ENCODE peak calls at places on chromosomes 16 and 17, in four cellular contexts. J, X, A and Y are unnamed samples.

GRCh38 chr16:11915644-11916523 is at the start of gene GSPT1:
- DNase-seq in A (peak), J (peak), X (peak), Y (peak)

GRCh38 chr17:39236981-39237441 is 11.3 kb upstream of the STAC2 start:
- DNase-seq in X (no peak), J (no peak), A (no peak), Y (no peak)

GRCh38 chr17:42675984-42676423 is 790 bp downstream of the PLEKHH3 start:
- DNase-seq in J (no peak), X (peak), A (peak), Y (peak)

GRCh38 chr17:45241315-45242011 is 19.8 kb downstream of the FMNL1 start:
- DNase-seq in X (no peak), A (no peak), J (no peak), Y (no peak)

GRCh38 chr16:52545157-52545543 is 1.8 kb downstream of the TOX3 start:
- DNase-seq in A (no peak), J (no peak), X (no peak), Y (no peak)

GRCh38 chr17:81844887-81845286 is 10.0 kb upstream of the PPP1R27 start:
- DNase-seq in J (no peak), A (no peak), X (no peak), Y (no peak)

GRCh38 chr16:28321700-28322411 is 29.5 kb downstream of the SBK1 start:
- DNase-seq in X (no peak), J (peak), A (peak), Y (no peak)

GRCh38 chr16:19116711-19117449 is 3.1 kb downstream of the ITPRIPL2 start:
- DNase-seq in J (no peak), A (peak), X (no peak), Y (peak)

GRCh38 chr16:78775161-78775561 is 675.7 kb downstream of the WWOX start:
- DNase-seq in A (no peak), X (no peak), J (no peak), Y (no peak)

GRCh38 chr17:2406903-2407790 is 6.3 kb upstream of the MNT start:
- DNase-seq in X (peak), A (peak), J (no peak), Y (peak)

GRCh38 chr17:50660042-50660886 is 25.6 kb downstream of the ABCC3 start:
- DNase-seq in A (peak), J (no peak), X (no peak), Y (peak)

GRCh38 chr16:4157376-4157825 is 41.2 kb upstream of the ADCY9 start:
- DNase-seq in J (no peak), A (no peak), X (no peak), Y (no peak)

GRCh38 chr16:51326131-51326856 is 175.2 kb upstream of the SALL1 start:
- DNase-seq in A (peak), X (no peak), J (no peak), Y (no peak)

GRCh38 chr17:54902017-54902416 is 1.4 kb downstream of the TOM1L1 start:
- DNase-seq in X (no peak), A (no peak), J (no peak), Y (no peak)

GRCh38 chr16:22787456-22788189 is 26.3 kb upstream of the HS3ST2 start:
- DNase-seq in J (no peak), X (no peak), A (peak), Y (no peak)

GRCh38 chr17:9767432-9767991 is 23.9 kb downstream of the DHRS7C start:
- DNase-seq in J (no peak), X (no peak), A (no peak), Y (no peak)

GRCh38 chr16:68332411-68333121 is 21.7 kb downstream of the PRMT7 start:
- DNase-seq in X (no peak), A (peak), J (no peak), Y (no peak)

GRCh38 chr17:64603987-64604386 is 58.1 kb downstream of the SMURF2 start:
- DNase-seq in J (no peak), A (no peak), X (no peak), Y (no peak)

GRCh38 chr16:4649744-4650442 is 25.3 kb downstream of the MGRN1 start:
- DNase-seq in A (no peak), X (no peak), J (no peak), Y (no peak)

GRCh38 chr16:73025506-73026131 is 22.3 kb downstream of the ZFHX3 start:
- DNase-seq in J (no peak), X (no peak), A (no peak), Y (no peak)

GRCh38 chr17:54494731-54495715 is 405.6 kb upstream of the TOM1L1 start:
- DNase-seq in J (no peak), A (no peak), X (no peak), Y (no peak)

GRCh38 chr17:67779098-67779672 is 46.1 kb upstream of the BPTF start:
- DNase-seq in J (no peak), A (peak), X (peak), Y (no peak)

GRCh38 chr17:57102122-57102521 is 17.1 kb downstream of the AKAP1 start:
- DNase-seq in A (no peak), X (no peak), J (no peak), Y (no peak)
- TF ChIP-seq CTCF in A (no peak), X (no peak), J (no peak), Y (no peak)

GRCh38 chr16:27239906-27240655 is 28.5 kb downstream of the NSMCE1 start:
- DNase-seq in X (no peak), J (no peak), A (peak), Y (no peak)

GRCh38 chr16:27242398-27242797 is 26.2 kb downstream of the NSMCE1 start:
- DNase-seq in X (no peak), A (no peak), J (no peak), Y (no peak)

GRCh38 chr16:27241658-27242057 is 26.9 kb downstream of the NSMCE1 start:
- DNase-seq in J (no peak), A (peak), X (no peak), Y (no peak)

GRCh38 chr16:27242868-27243590 is 25.5 kb downstream of the NSMCE1 start:
- DNase-seq in J (peak), X (no peak), A (peak), Y (peak)

DNA sequence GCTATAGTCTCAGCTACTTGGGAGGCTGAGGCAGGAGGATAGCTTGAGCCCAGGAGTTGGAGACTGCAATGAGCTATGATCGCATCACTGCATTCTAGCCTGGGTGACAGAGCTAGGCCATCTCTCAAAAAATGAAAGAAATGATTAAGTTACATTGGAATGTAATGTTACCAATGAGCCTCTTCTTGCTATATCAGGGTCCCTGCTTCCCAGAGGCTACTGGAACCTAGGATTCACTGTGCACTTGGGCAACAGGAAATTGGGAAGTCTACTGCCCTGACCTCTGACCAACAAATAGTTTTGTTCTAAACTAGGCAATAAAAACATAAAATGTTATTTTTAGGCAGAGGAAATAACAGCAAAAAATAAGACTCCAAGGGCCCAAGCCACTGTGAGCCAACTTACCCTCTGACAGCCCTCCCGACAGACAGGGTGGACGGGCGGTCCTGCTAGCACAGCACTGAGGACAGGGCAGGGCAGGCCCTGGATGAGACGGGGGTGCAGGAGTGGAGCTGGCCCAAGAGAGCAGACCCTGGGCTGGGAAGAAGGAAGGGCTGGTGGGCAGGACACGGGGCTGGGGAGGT is 27.5 kb downstream of the NSMCE1 start:
- DNase-seq in X (no peak), J (no peak), A (peak), Y (peak)
- H3K27ac ChIP-seq in X (no peak), J (no peak), A (peak), Y (peak)

DNA sequence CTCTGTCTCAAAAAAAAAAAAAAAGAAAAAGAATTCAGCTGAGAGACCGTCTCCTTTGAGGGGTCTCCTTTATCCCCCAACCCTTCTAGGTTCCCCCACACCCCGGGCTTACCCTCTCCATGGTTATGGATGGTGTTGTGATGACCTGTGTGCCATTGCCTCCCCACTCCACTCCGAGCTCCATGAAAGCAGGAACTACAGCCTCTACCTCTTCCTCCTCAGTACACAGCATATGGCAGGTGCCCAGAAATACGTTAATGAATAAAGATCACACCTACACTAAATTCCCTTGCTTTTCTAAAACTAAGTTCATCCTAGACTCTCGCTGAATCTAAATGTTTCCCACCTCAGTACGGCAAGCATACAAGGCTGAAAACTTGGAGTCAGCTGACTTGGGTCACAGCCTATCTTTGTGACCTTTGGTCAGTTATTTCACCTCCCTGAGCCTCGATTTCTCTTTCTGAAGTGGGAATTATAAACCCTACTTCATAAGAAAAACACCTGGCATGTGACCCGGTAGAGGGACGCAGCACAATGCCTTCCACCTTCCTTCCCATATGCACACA is 17.1 kb downstream of the COPRS start:
- DNase-seq in A (no peak), J (no peak), X (no peak), Y (no peak)
- H3K4me3 ChIP-seq in A (no peak), J (no peak), X (no peak), Y (peak)

GRCh38 chr16:50265716-50266336 is 525 bp upstream of the ADCY7 start:
- DNase-seq in A (no peak), J (no peak), X (no peak), Y (peak)

GRCh38 chr16:50266337-50267091 is at the start of gene ADCY7:
- DNase-seq in X (peak), J (peak), A (peak), Y (peak)

GRCh38 chr16:50267151-50267631 is 840 bp downstream of the ADCY7 start:
- DNase-seq in X (no peak), J (no peak), A (no peak), Y (peak)

GRCh38 chr16:50263940-50264929 is 2.1 kb upstream of the ADCY7 start:
- DNase-seq in J (no peak), X (no peak), A (peak), Y (no peak)

GRCh38 chr16:50265260-50265659 is 1.1 kb upstream of the ADCY7 start:
- DNase-seq in A (peak), J (no peak), X (no peak), Y (peak)
- TF ChIP-seq CTCF in A (peak), J (peak), X (no peak), Y (no peak)

GRCh38 chr16:85146532-85146797 is 34.2 kb upstream of the CIBAR2 start:
- DNase-seq in A (no peak), X (no peak), J (no peak), Y (no peak)
- H3K27ac ChIP-seq in A (no peak), X (no peak), J (no peak), Y (no peak)

GRCh38 chr16:70418993-70419318 is 19.9 kb downstream of the ST3GAL2 start:
- DNase-seq in X (no peak), J (no peak), A (no peak), Y (no peak)
- H3K4me3 ChIP-seq in X (no peak), J (peak), A (no peak), Y (no peak)

GRCh38 chr17:69506489-69506888 is 92.0 kb downstream of the MAP2K6 start:
- DNase-seq in A (no peak), J (no peak), X (no peak), Y (no peak)
- TF ChIP-seq CTCF in A (peak), J (no peak), X (no peak), Y (no peak)

GRCh38 chr17:6868579-6868978 is 37.0 kb upstream of the TEKT1 start:
- DNase-seq in J (no peak), A (no peak), X (no peak), Y (no peak)

GRCh38 chr17:6870841-6871240 is 39.3 kb upstream of the TEKT1 start:
- DNase-seq in A (no peak), X (no peak), J (no peak), Y (no peak)

GRCh38 chr17:6872941-6873340 is 41.4 kb upstream of the TEKT1 start:
- DNase-seq in X (no peak), A (no peak), J (no peak), Y (no peak)
- H3K27ac ChIP-seq in X (no peak), A (no peak), J (no peak), Y (no peak)

DNA sequence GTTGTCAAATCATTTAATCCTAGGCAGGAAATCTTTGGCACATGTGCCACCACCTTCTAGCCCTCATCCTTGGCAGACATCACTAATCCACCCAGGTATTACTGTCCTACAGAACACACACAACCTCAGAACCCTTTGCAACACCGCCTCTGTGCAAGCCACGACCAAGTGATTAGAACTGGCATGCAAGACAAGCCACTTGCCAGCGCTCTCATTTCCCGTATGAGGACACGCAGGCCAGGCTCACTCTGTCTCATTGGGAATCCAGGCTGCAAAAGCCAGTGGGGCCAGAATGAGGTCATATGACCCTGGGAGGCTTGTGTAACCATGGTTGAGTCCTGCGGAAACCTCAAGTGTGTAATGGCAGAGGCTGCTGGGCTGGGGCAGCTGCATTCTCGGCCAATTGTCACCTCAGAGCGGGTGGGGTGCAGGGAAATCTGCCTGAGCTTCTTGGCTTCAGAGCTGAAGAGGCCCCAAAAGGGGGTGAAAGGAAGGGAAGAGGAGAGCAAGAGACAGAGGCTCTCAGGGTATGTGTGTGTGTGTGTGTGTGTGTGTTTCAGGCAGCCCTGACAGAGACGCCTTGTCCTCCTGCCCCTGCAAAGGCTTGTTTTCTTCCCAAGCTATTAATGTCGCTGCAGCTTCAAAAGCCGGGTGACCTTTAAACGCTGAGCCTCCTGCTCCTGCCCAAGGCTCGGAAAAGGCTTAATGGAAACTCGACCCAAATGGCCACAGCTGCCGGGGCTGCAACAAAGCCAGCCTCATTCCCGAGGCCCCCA is 43.2 kb upstream of the MRPS23 start:
- DNase-seq in A (peak), J (no peak), X (peak), Y (peak)
- H3K4me3 ChIP-seq in A (no peak), J (no peak), X (no peak), Y (peak)